ENCODE peak calls at places on chromosomes 4 and X, in four cellular contexts. D is H1, F is K562, T is GM12878. M is an unnamed sample.

GRCh38 chrX:17459008-17459407 is 84.0 kb downstream of the NHS start:
- DNase-seq in F (no peak), T (no peak), D (no peak), M (no peak)

GRCh38 chr4:180153587-180153986 is 2089.6 kb upstream of the TENM3 start:
- DNase-seq in T (no peak), D (no peak), F (no peak), M (no peak)

GRCh38 chrX:112832481-112833095 is 8.0 kb downstream of the AMOT start:
- DNase-seq in T (no peak), D (no peak), F (no peak), M (peak)

GRCh38 chr4:39846135-39846534 is 131.6 kb downstream of the PDS5A start:
- DNase-seq in T (no peak), D (no peak), F (no peak), M (no peak)

GRCh38 chr4:87118826-87119225 is 101.6 kb downstream of the KLHL8 start:
- DNase-seq in F (peak), T (no peak), D (no peak), M (no peak)

GRCh38 chrX:87805829-87806490 is 288.4 kb downstream of the KLHL4 start:
- DNase-seq in T (no peak), D (no peak), F (no peak), M (no peak)

GRCh38 chrX:65750674-65751469 is 83.4 kb downstream of the MSN start:
- DNase-seq in T (peak), D (no peak), F (no peak), M (no peak)

GRCh38 chrX:30615229-30615628 is 37.7 kb upstream of the TASL start:
- DNase-seq in F (no peak), D (no peak), T (no peak), M (no peak)

GRCh38 chr4:109847896-109848442 is at the start of gene LRIT3:
- DNase-seq in T (no peak), F (no peak), D (no peak), M (no peak)

GRCh38 chrX:121010218-121010617 is 24.7 kb upstream of the CT47A1 start:
- DNase-seq in D (no peak), F (no peak), T (no peak), M (no peak)

GRCh38 chr4:108813261-108813660 is 50.4 kb upstream of the ETNPPL start:
- DNase-seq in F (no peak), T (no peak), D (no peak), M (no peak)

GRCh38 chr4:107017681-107018321 is 18.3 kb downstream of the DKK2 start:
- DNase-seq in T (no peak), F (no peak), D (no peak), M (no peak)

GRCh38 chrX:104117753-104118152 is 5.4 kb downstream of the ZCCHC18 start:
- DNase-seq in F (no peak), D (no peak), T (no peak), M (no peak)

GRCh38 chrX:104108955-104109354 is 3.4 kb upstream of the ZCCHC18 start:
- DNase-seq in F (no peak), D (no peak), T (no peak), M (no peak)

GRCh38 chrX:104112326-104112951 is at the start of gene ZCCHC18:
- DNase-seq in D (peak), T (no peak), F (peak), M (no peak)

GRCh38 chrX:104118765-104119164 is 6.4 kb downstream of the ZCCHC18 start:
- DNase-seq in D (no peak), T (no peak), F (no peak), M (no peak)

GRCh38 chrX:104113237-104113965 is 1.1 kb downstream of the ZCCHC18 start:
- DNase-seq in D (peak), T (no peak), F (peak), M (no peak)
- TF ChIP-seq EGR1 in D (no peak), T (no peak), F (no peak), M (no peak)

GRCh38 chrX:51837451-51837850 is 56.0 kb upstream of the MAGED1 start:
- DNase-seq in D (no peak), T (no peak), F (no peak), M (no peak)

GRCh38 chrX:51834076-51834475 is 59.3 kb upstream of the MAGED1 start:
- DNase-seq in T (no peak), D (no peak), F (no peak), M (no peak)

GRCh38 chrX:51836823-51837222 is 56.6 kb upstream of the MAGED1 start:
- DNase-seq in D (no peak), F (no peak), T (no peak), M (no peak)

GRCh38 chrX:51837926-51838325 is 55.5 kb upstream of the MAGED1 start:
- DNase-seq in F (no peak), D (no peak), T (no peak), M (no peak)
- TF ChIP-seq EGR1 in F (no peak), D (no peak), T (no peak), M (no peak)

GRCh38 chr4:95084584-95084983 is 326.8 kb downstream of the BMPR1B start:
- DNase-seq in T (no peak), D (no peak), F (no peak), M (no peak)
- TF ChIP-seq EGR1 in T (no peak), D (no peak), F (no peak), M (no peak)

GRCh38 chrX:153801646-153802045 is 7.2 kb downstream of the SSR4 start:
- DNase-seq in T (no peak), F (no peak), D (no peak), M (no peak)
- TF ChIP-seq EGR1 in T (no peak), F (no peak), D (no peak), M (no peak)

GRCh38 chr4:146244496-146244895 is 30.2 kb downstream of the REELD1 start:
- DNase-seq in D (no peak), F (no peak), T (no peak), M (no peak)

GRCh38 chr4:146243883-146244277 is 29.5 kb downstream of the REELD1 start:
- DNase-seq in F (no peak), D (no peak), T (no peak), M (no peak)

GRCh38 chr4:146245899-146246298 is 31.6 kb downstream of the REELD1 start:
- DNase-seq in F (no peak), D (no peak), T (no peak), M (no peak)

GRCh38 chr4:146245246-146245645 is 30.9 kb downstream of the REELD1 start:
- DNase-seq in D (no peak), F (no peak), T (no peak), M (no peak)

GRCh38 chr4:146243141-146243882 is 29.0 kb downstream of the REELD1 start:
- DNase-seq in F (peak), T (peak), D (peak), M (no peak)
- TF ChIP-seq EGR1 in F (no peak), T (no peak), D (peak), M (no peak)

GRCh38 chr4:120066525-120067333 is at the start of gene MAD2L1:
- DNase-seq in D (peak), T (peak), F (peak), M (peak)

GRCh38 chr4:120066182-120066524 is 495 bp downstream of the MAD2L1 start:
- DNase-seq in T (no peak), D (no peak), F (peak), M (no peak)

GRCh38 chr4:120070191-120070590 is 3.5 kb upstream of the MAD2L1 start:
- DNase-seq in D (no peak), T (no peak), F (no peak), M (no peak)

DNA sequence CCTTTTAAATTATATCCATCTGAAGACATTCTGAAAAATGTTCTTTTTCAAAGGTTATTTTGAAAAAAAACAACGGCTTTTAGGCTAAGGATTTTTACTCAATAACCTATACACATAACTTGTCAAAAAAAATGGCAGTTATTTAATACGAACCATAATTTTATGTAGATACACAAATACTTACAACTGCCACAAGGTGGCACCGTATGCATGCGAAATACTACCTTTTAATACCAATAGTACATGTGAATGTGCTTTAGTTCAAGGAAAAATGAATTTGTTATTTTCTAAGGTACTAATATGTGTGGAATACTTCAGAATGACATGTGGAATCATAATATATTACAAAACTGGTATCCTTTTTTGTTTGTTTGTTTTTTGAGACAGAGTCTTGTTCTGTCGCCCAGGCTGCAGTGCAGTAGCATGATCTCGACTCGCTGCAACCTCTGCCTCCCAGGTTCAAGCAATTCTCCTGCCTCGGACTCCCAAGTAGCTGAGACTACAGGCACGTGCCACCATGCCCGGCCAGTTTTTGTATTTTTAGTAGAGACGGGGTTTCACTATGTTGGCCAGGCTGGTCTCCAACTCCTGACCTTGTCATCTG is 4.6 kb upstream of the MAD2L1 start:
- DNase-seq in F (peak), T (no peak), D (no peak), M (peak)
- TF ChIP-seq EGR1 in F (no peak), T (no peak), D (no peak), M (no peak)

GRCh38 chrX:39975094-39975865 is 122.5 kb downstream of the BCOR start:
- DNase-seq in T (no peak), F (no peak), D (no peak), M (peak)
- TF ChIP-seq EGR1 in T (no peak), F (no peak), D (no peak), M (no peak)